ENCODE peak calls at places on chromosomes 4 and X, in five cellular contexts. One of them, this sample, is unnamed.

GRCh38 chrX:72247206-72247944 is 8.5 kb upstream of the ERCC6L start:
- DNase-seq in transverse colon: peak
- DNase-seq in endothelial cell: no peak
- DNase-seq in brain microvascular endothelial cell: no peak
- DNase-seq in left lung: peak
- DNase-seq in this sample: no peak

GRCh38 chrX:110310896-110311295 is 7.0 kb downstream of the AMMECR1 start:
- DNase-seq in transverse colon: no peak
- DNase-seq in endothelial cell: no peak
- DNase-seq in brain microvascular endothelial cell: no peak
- DNase-seq in left lung: no peak
- DNase-seq in this sample: no peak

GRCh38 chr4:187474238-187474637 is 521.3 kb upstream of the ZFP42 start:
- DNase-seq in transverse colon: no peak
- DNase-seq in endothelial cell: no peak
- DNase-seq in brain microvascular endothelial cell: no peak
- DNase-seq in left lung: no peak
- DNase-seq in this sample: no peak

GRCh38 chr4:53916431-53916889 is 147.9 kb downstream of the CHIC2 start:
- DNase-seq in transverse colon: no peak
- DNase-seq in endothelial cell: no peak
- DNase-seq in brain microvascular endothelial cell: peak
- DNase-seq in left lung: no peak
- DNase-seq in this sample: no peak

GRCh38 chrX:13659057-13659456 is 6.1 kb downstream of the TCEANC start:
- DNase-seq in transverse colon: no peak
- DNase-seq in endothelial cell: no peak
- DNase-seq in brain microvascular endothelial cell: peak
- DNase-seq in left lung: no peak
- DNase-seq in this sample: no peak

GRCh38 chrX:9339603-9340569 is 125.0 kb upstream of the TBL1X start:
- DNase-seq in transverse colon: peak
- DNase-seq in endothelial cell: no peak
- DNase-seq in brain microvascular endothelial cell: no peak
- DNase-seq in left lung: no peak
- DNase-seq in this sample: no peak

GRCh38 chr4:183360161-183360919 is 38.1 kb upstream of the CLDN24 start:
- DNase-seq in transverse colon: no peak
- DNase-seq in endothelial cell: no peak
- DNase-seq in brain microvascular endothelial cell: peak
- DNase-seq in left lung: no peak
- DNase-seq in this sample: no peak

GRCh38 chr4:127985989-127986388 is 20.8 kb downstream of the ABHD18 start:
- DNase-seq in transverse colon: no peak
- DNase-seq in endothelial cell: no peak
- DNase-seq in brain microvascular endothelial cell: no peak
- DNase-seq in left lung: no peak
- DNase-seq in this sample: no peak

GRCh38 chrX:111652719-111653118 is 28.3 kb upstream of the ALG13 start:
- DNase-seq in transverse colon: no peak
- DNase-seq in endothelial cell: no peak
- DNase-seq in brain microvascular endothelial cell: no peak
- DNase-seq in left lung: no peak
- DNase-seq in this sample: no peak

GRCh38 chr4:85381968-85382367 is 93.0 kb upstream of the ARHGAP24 start:
- DNase-seq in transverse colon: no peak
- DNase-seq in endothelial cell: no peak
- DNase-seq in brain microvascular endothelial cell: no peak
- DNase-seq in left lung: no peak
- DNase-seq in this sample: no peak

GRCh38 chr4:153153339-153153851 is 50.8 kb upstream of the TRIM2 start:
- DNase-seq in transverse colon: peak
- DNase-seq in endothelial cell: peak
- DNase-seq in brain microvascular endothelial cell: peak
- DNase-seq in left lung: peak
- DNase-seq in this sample: peak
- TF ChIP-seq CTCF in transverse colon: peak
- TF ChIP-seq CTCF in endothelial cell: no peak
- TF ChIP-seq CTCF in brain microvascular endothelial cell: no peak
- TF ChIP-seq CTCF in left lung: no peak
- TF ChIP-seq CTCF in this sample: peak

GRCh38 chr4:42768125-42768748 is 111.3 kb upstream of the ATP8A1 start:
- DNase-seq in transverse colon: peak
- DNase-seq in endothelial cell: peak
- DNase-seq in brain microvascular endothelial cell: no peak
- DNase-seq in left lung: no peak
- DNase-seq in this sample: no peak
- TF ChIP-seq CTCF in transverse colon: no peak
- TF ChIP-seq CTCF in endothelial cell: peak
- TF ChIP-seq CTCF in brain microvascular endothelial cell: no peak
- TF ChIP-seq CTCF in left lung: no peak
- TF ChIP-seq CTCF in this sample: peak

GRCh38 chr4:7462509-7462971 is 27.8 kb upstream of the PSAPL1 start:
- DNase-seq in transverse colon: no peak
- DNase-seq in endothelial cell: no peak
- DNase-seq in brain microvascular endothelial cell: no peak
- DNase-seq in left lung: no peak
- DNase-seq in this sample: no peak
- TF ChIP-seq CTCF in transverse colon: no peak
- TF ChIP-seq CTCF in endothelial cell: no peak
- TF ChIP-seq CTCF in brain microvascular endothelial cell: no peak
- TF ChIP-seq CTCF in left lung: no peak
- TF ChIP-seq CTCF in this sample: no peak

GRCh38 chr4:6085943-6086628 is 67.9 kb upstream of the C4orf50 start:
- DNase-seq in transverse colon: no peak
- DNase-seq in endothelial cell: no peak
- DNase-seq in brain microvascular endothelial cell: no peak
- DNase-seq in left lung: no peak
- DNase-seq in this sample: no peak

GRCh38 chr4:6090936-6091335 is 72.7 kb upstream of the C4orf50 start:
- DNase-seq in transverse colon: no peak
- DNase-seq in endothelial cell: no peak
- DNase-seq in brain microvascular endothelial cell: no peak
- DNase-seq in left lung: no peak
- DNase-seq in this sample: no peak

GRCh38 chr4:6088950-6089349 is 70.7 kb upstream of the C4orf50 start:
- DNase-seq in transverse colon: no peak
- DNase-seq in endothelial cell: no peak
- DNase-seq in brain microvascular endothelial cell: no peak
- DNase-seq in left lung: no peak
- DNase-seq in this sample: no peak

GRCh38 chr4:6085028-6085942 is 67.1 kb upstream of the C4orf50 start:
- DNase-seq in transverse colon: no peak
- DNase-seq in endothelial cell: no peak
- DNase-seq in brain microvascular endothelial cell: no peak
- DNase-seq in left lung: no peak
- DNase-seq in this sample: no peak

GRCh38 chr4:6087669-6088068 is 69.4 kb upstream of the C4orf50 start:
- DNase-seq in transverse colon: no peak
- DNase-seq in endothelial cell: peak
- DNase-seq in brain microvascular endothelial cell: peak
- DNase-seq in left lung: no peak
- DNase-seq in this sample: no peak
- TF ChIP-seq CTCF in transverse colon: no peak
- TF ChIP-seq CTCF in endothelial cell: peak
- TF ChIP-seq CTCF in brain microvascular endothelial cell: peak
- TF ChIP-seq CTCF in left lung: peak
- TF ChIP-seq CTCF in this sample: peak

DNA sequence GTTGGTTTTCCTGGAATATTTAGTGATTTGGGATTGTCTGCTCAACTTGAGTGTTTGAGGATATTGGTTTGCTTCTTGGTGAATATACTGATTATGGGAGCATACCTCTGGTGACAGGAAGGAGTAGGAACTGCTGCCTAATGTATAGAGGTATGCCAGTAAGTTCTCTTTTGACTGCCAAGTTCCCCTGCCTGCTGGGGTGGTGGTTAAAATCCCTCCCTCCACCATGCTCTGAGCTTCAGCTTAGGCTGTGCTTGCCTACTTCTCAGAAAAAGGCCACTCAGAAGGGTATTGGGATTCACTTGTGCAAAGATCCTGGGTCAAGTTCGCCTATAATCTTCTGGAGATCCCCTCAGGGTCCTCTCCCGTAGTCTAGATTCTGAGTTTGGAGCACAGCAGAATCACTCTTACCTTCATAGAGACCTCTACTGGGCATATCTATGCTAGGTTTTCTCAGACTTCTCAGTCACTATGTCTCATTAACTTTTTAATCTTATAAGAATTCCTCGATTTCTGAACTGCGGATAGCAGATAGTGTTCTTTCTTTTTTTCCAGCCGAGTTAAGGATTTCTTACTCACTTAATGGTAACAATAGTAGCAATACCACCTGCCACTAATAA is 44.7 kb upstream of the DCK start:
- DNase-seq in transverse colon: no peak
- DNase-seq in endothelial cell: no peak
- DNase-seq in brain microvascular endothelial cell: no peak
- DNase-seq in left lung: no peak
- DNase-seq in this sample: no peak
- TF ChIP-seq CTCF in transverse colon: no peak
- TF ChIP-seq CTCF in endothelial cell: no peak
- TF ChIP-seq CTCF in brain microvascular endothelial cell: no peak
- TF ChIP-seq CTCF in left lung: no peak
- TF ChIP-seq CTCF in this sample: no peak

This sample was measured in type B pancreatic cell.